ENCODE peak calls at places on chromosomes 3 and 15, in five cellular contexts. One of them, this sample, is unnamed.

GRCh38 chr3:82308755-82309154 is 547.3 kb upstream of the GBE1 start:
- DNase-seq in CD8-positive, alpha-beta T cell: no peak
- DNase-seq in HCT116: no peak
- DNase-seq in B cell: no peak
- DNase-seq in astrocyte of the spinal cord: no peak
- DNase-seq in this sample: no peak

GRCh38 chr3:18635215-18635614 is 210.1 kb upstream of the SATB1 start:
- DNase-seq in CD8-positive, alpha-beta T cell: no peak
- DNase-seq in HCT116: no peak
- DNase-seq in B cell: no peak
- DNase-seq in astrocyte of the spinal cord: no peak
- DNase-seq in this sample: no peak

GRCh38 chr15:73700041-73700842 is 16.1 kb downstream of the CD276 start:
- DNase-seq in CD8-positive, alpha-beta T cell: peak
- DNase-seq in HCT116: peak
- DNase-seq in B cell: peak
- DNase-seq in astrocyte of the spinal cord: peak
- DNase-seq in this sample: peak

GRCh38 chr15:67840747-67841634 is 1.1 kb upstream of the RNU6-1 start:
- DNase-seq in CD8-positive, alpha-beta T cell: no peak
- DNase-seq in HCT116: no peak
- DNase-seq in B cell: no peak
- DNase-seq in astrocyte of the spinal cord: peak
- DNase-seq in this sample: no peak

GRCh38 chr3:195908439-195909293 is at the start of gene TNK2:
- DNase-seq in CD8-positive, alpha-beta T cell: peak
- DNase-seq in HCT116: no peak
- DNase-seq in B cell: peak
- DNase-seq in astrocyte of the spinal cord: no peak
- DNase-seq in this sample: peak

GRCh38 chr3:86792316-86792715 is 198.6 kb downstream of the VGLL3 start:
- DNase-seq in CD8-positive, alpha-beta T cell: no peak
- DNase-seq in HCT116: no peak
- DNase-seq in B cell: no peak
- DNase-seq in astrocyte of the spinal cord: peak
- DNase-seq in this sample: no peak

GRCh38 chr3:141368062-141368924 is at the start of gene ZBTB38:
- DNase-seq in CD8-positive, alpha-beta T cell: no peak
- DNase-seq in HCT116: peak
- DNase-seq in B cell: no peak
- DNase-seq in astrocyte of the spinal cord: peak
- DNase-seq in this sample: peak

GRCh38 chr15:50358805-50359204 is 3.8 kb upstream of the GABPB1 start:
- DNase-seq in CD8-positive, alpha-beta T cell: no peak
- DNase-seq in HCT116: peak
- DNase-seq in B cell: no peak
- DNase-seq in astrocyte of the spinal cord: peak
- DNase-seq in this sample: peak

GRCh38 chr3:53726654-53727053 is 119.6 kb downstream of the CHDH start:
- DNase-seq in CD8-positive, alpha-beta T cell: no peak
- DNase-seq in HCT116: no peak
- DNase-seq in B cell: no peak
- DNase-seq in astrocyte of the spinal cord: no peak
- DNase-seq in this sample: no peak

GRCh38 chr3:185605566-185605965 is 19.5 kb downstream of the SENP2 start:
- DNase-seq in CD8-positive, alpha-beta T cell: no peak
- DNase-seq in HCT116: no peak
- DNase-seq in B cell: no peak
- DNase-seq in astrocyte of the spinal cord: no peak
- DNase-seq in this sample: no peak

GRCh38 chr15:44654858-44655257 is 8.6 kb downstream of the SPG11 start:
- DNase-seq in CD8-positive, alpha-beta T cell: no peak
- DNase-seq in HCT116: no peak
- DNase-seq in B cell: no peak
- DNase-seq in astrocyte of the spinal cord: no peak
- DNase-seq in this sample: no peak

GRCh38 chr3:67064105-67064504 is 66.0 kb downstream of the KBTBD8 start:
- DNase-seq in CD8-positive, alpha-beta T cell: no peak
- DNase-seq in HCT116: no peak
- DNase-seq in B cell: no peak
- DNase-seq in astrocyte of the spinal cord: no peak
- DNase-seq in this sample: no peak

GRCh38 chr15:59237854-59238252 is 31.2 kb downstream of the LDHAL6B start:
- DNase-seq in CD8-positive, alpha-beta T cell: no peak
- DNase-seq in HCT116: no peak
- DNase-seq in B cell: no peak
- DNase-seq in astrocyte of the spinal cord: no peak
- DNase-seq in this sample: no peak

GRCh38 chr3:102125994-102126368 is 276.7 kb downstream of the NFKBIZ start:
- DNase-seq in CD8-positive, alpha-beta T cell: no peak
- DNase-seq in HCT116: no peak
- DNase-seq in B cell: no peak
- DNase-seq in astrocyte of the spinal cord: no peak
- DNase-seq in this sample: no peak

GRCh38 chr3:181103605-181104004 is 114.1 kb upstream of the DNAJC19 start:
- DNase-seq in CD8-positive, alpha-beta T cell: no peak
- DNase-seq in HCT116: peak
- DNase-seq in B cell: no peak
- DNase-seq in astrocyte of the spinal cord: no peak
- DNase-seq in this sample: peak

GRCh38 chr3:152977356-152977755 is 142.4 kb downstream of the P2RY1 start:
- DNase-seq in CD8-positive, alpha-beta T cell: no peak
- DNase-seq in HCT116: no peak
- DNase-seq in B cell: no peak
- DNase-seq in astrocyte of the spinal cord: no peak
- DNase-seq in this sample: no peak

GRCh38 chr15:52184721-52185120 is 6.5 kb downstream of the GNB5 start:
- DNase-seq in CD8-positive, alpha-beta T cell: no peak
- DNase-seq in HCT116: no peak
- DNase-seq in B cell: no peak
- DNase-seq in astrocyte of the spinal cord: no peak
- DNase-seq in this sample: peak

DNA sequence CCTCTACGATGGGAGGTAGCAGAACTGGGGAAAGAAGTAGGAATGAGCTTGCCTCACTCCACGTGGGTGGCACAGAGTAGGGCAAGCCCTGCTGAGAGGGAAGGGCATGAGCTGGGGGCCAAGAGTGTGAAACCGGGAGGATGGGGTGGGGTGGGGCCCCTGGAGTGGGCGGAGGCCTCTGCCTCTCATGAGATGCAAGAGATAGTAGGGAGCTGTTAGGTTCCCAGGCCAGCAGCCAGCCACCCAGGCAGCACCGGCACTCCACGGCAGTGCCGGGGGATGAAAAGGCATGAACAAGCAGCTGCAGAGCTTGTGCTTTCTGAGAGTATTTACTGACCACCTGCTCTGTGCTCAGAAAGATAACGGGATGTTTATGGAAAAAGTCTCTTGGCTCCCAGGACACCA is 24.4 kb upstream of the PLA2G4E start:
- DNase-seq in CD8-positive, alpha-beta T cell: no peak
- DNase-seq in HCT116: no peak
- DNase-seq in B cell: no peak
- DNase-seq in astrocyte of the spinal cord: no peak
- DNase-seq in this sample: no peak
- TF ChIP-seq CTCF in CD8-positive, alpha-beta T cell: no peak
- TF ChIP-seq CTCF in HCT116: no peak
- TF ChIP-seq CTCF in B cell: no peak
- TF ChIP-seq CTCF in astrocyte of the spinal cord: no peak
- TF ChIP-seq CTCF in this sample: no peak

DNA sequence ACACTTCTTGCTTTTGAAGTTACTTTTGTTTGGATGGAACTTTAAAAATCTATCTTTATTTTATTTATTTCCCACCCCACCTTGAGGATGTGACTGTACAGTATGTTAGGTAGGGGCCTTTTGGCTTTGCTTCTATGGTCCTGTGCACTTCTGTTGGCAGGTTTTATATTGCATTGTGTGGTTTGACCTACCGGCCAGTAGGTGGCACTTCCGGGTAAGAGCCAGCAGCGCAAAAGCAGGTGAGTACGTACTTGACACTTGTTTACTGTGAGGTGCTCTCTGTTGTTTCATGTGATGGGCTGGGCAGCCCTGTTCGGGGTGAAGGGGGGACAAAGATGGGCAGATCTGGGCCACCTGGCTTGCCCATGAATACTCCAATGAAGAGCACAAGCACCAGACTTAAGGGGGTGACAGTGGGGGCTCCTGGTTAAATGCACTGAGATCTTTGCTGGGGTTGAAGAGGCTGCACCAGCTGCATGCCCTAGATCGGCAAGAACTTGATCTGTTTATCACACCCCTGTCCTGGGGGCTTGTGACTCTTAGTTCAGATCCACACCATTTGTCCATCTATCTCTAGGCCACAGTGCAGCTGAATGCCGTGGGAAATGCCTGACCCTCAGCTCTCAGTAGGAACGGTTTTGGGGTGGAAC is 131.6 kb downstream of the NLGN1 start:
- DNase-seq in CD8-positive, alpha-beta T cell: no peak
- DNase-seq in HCT116: peak
- DNase-seq in B cell: no peak
- DNase-seq in astrocyte of the spinal cord: no peak
- DNase-seq in this sample: peak
- TF ChIP-seq CTCF in CD8-positive, alpha-beta T cell: no peak
- TF ChIP-seq CTCF in HCT116: peak
- TF ChIP-seq CTCF in B cell: no peak
- TF ChIP-seq CTCF in astrocyte of the spinal cord: peak
- TF ChIP-seq CTCF in this sample: peak

GRCh38 chr15:47374222-47374621 is 343.1 kb upstream of the SEMA6D start:
- DNase-seq in CD8-positive, alpha-beta T cell: no peak
- DNase-seq in HCT116: no peak
- DNase-seq in B cell: no peak
- DNase-seq in astrocyte of the spinal cord: no peak
- DNase-seq in this sample: no peak
- TF ChIP-seq CTCF in CD8-positive, alpha-beta T cell: no peak
- TF ChIP-seq CTCF in HCT116: no peak
- TF ChIP-seq CTCF in B cell: no peak
- TF ChIP-seq CTCF in astrocyte of the spinal cord: peak
- TF ChIP-seq CTCF in this sample: no peak

DNA sequence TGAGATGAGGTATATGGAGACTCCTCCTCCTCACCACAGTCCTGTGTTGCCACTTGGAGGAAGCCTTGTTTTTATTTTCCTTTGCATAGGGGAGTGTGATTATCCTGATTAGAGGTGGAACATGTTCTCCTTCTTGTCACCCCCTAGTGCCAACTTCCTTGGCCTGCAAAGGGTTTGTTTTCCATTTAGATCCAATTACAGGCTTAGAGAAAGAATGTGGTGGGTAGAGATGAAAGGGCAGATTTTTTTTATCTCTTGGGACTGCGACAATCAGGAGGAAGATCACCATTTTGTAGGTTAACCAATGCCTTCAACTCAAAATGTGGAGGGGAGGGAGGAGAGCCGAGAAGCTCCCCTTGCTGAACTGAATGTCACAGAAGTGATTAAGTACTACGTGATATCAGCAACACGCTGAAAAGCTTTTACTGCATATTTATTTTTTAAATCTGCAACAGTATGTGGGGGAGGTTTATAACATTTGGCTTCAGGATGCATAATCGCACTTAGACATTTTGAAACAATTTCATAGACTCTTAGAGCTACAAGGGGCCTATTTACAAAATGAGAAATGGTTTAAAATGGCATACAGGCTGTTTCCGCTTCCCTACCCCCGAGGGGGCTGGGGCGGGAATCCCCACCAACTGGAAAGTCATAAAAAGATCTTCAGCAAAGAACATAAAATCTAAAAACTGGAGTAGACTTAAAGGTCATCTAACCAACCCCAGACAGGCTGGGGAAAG is 2.4 kb downstream of the LMCD1 start:
- DNase-seq in CD8-positive, alpha-beta T cell: no peak
- DNase-seq in HCT116: no peak
- DNase-seq in B cell: no peak
- DNase-seq in astrocyte of the spinal cord: no peak
- DNase-seq in this sample: no peak
- TF ChIP-seq CTCF in CD8-positive, alpha-beta T cell: no peak
- TF ChIP-seq CTCF in HCT116: no peak
- TF ChIP-seq CTCF in B cell: no peak
- TF ChIP-seq CTCF in astrocyte of the spinal cord: no peak
- TF ChIP-seq CTCF in this sample: no peak

DNA sequence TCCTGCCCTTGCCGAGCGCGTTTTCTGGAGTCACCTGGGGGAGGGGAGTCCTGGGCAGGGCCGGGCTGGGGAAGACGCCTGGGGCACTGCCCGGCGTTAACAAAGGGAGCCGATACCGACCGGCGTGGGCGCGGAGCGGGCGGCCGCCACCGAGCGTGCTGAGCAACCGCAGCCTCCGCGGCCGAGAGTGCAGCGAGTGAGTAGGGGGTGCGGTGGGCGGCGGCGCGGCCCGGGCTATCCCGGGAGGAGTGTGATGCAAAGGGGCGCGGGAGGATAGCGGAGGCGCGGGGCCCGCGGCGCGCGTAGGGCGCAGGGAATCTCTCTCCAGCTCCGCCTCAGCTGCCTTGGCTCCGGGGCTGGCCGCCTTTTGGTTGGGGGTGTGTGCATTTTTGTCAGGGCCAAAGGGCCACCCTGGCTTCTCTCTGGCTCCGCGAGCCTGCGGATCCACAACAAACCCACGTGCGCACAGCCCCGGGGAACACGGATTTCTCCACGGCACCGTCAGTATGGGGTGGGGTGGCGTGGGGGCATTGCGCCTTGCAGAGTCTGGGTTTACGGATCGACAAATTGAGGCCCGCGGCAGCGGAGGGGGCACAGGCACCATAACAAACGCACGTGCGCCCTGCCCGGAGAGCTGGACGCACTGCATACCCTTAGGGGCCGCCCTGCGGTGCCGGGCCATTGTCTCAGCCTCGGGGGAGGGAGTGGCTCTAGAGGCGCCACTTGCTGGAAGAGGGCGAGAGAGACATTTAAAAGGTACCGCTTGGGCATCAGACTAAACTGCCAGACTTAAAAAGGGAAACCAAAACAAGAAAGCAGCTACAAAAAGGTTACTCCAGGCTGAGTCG is 537 bp downstream of the ST6GAL1 start:
- DNase-seq in CD8-positive, alpha-beta T cell: peak
- DNase-seq in HCT116: peak
- DNase-seq in B cell: peak
- DNase-seq in astrocyte of the spinal cord: peak
- DNase-seq in this sample: peak
- TF ChIP-seq CTCF in CD8-positive, alpha-beta T cell: no peak
- TF ChIP-seq CTCF in HCT116: peak
- TF ChIP-seq CTCF in B cell: peak
- TF ChIP-seq CTCF in astrocyte of the spinal cord: peak
- TF ChIP-seq CTCF in this sample: no peak

GRCh38 chr15:81197688-81198281 is 1.1 kb downstream of the IL16 start:
- DNase-seq in CD8-positive, alpha-beta T cell: no peak
- DNase-seq in HCT116: no peak
- DNase-seq in B cell: no peak
- DNase-seq in astrocyte of the spinal cord: no peak
- DNase-seq in this sample: no peak

GRCh38 chr15:81196576-81197254 is at the start of gene IL16:
- DNase-seq in CD8-positive, alpha-beta T cell: no peak
- DNase-seq in HCT116: no peak
- DNase-seq in B cell: no peak
- DNase-seq in astrocyte of the spinal cord: no peak
- DNase-seq in this sample: no peak

GRCh38 chr15:81199031-81199779 is 2.5 kb downstream of the IL16 start:
- DNase-seq in CD8-positive, alpha-beta T cell: no peak
- DNase-seq in HCT116: no peak
- DNase-seq in B cell: no peak
- DNase-seq in astrocyte of the spinal cord: no peak
- DNase-seq in this sample: no peak

GRCh38 chr15:81195339-81195864 is 1.3 kb upstream of the IL16 start:
- DNase-seq in CD8-positive, alpha-beta T cell: no peak
- DNase-seq in HCT116: no peak
- DNase-seq in B cell: no peak
- DNase-seq in astrocyte of the spinal cord: no peak
- DNase-seq in this sample: no peak

GRCh38 chr15:81197255-81197630 is 564 bp downstream of the IL16 start:
- DNase-seq in CD8-positive, alpha-beta T cell: no peak
- DNase-seq in HCT116: no peak
- DNase-seq in B cell: no peak
- DNase-seq in astrocyte of the spinal cord: no peak
- DNase-seq in this sample: no peak
- TF ChIP-seq CTCF in CD8-positive, alpha-beta T cell: no peak
- TF ChIP-seq CTCF in HCT116: no peak
- TF ChIP-seq CTCF in B cell: no peak
- TF ChIP-seq CTCF in astrocyte of the spinal cord: no peak
- TF ChIP-seq CTCF in this sample: no peak

This sample was measured in Calu3.